ENCODE peak calls at places on chromosomes 13 and 19, in ten cellular contexts. One of them, this sample, is unnamed.

GRCh38 chr13:44237276-44237767 is 136.3 kb upstream of the SERP2 start:
- DNase-seq in transverse colon: peak
- DNase-seq in A549: no peak
- DNase-seq in endothelial cell of umbilical vein: peak
- DNase-seq in tibial nerve: peak
- DNase-seq in suprapubic skin: peak
- DNase-seq in IMR-90: peak
- DNase-seq in Peyer's patch: no peak
- DNase-seq in adrenal gland: peak
- DNase-seq in testis: peak
- DNase-seq in this sample: no peak

GRCh38 chr19:31491246-31491645 is 142.0 kb upstream of the TSHZ3 start:
- DNase-seq in transverse colon: no peak
- DNase-seq in A549: no peak
- DNase-seq in endothelial cell of umbilical vein: no peak
- DNase-seq in tibial nerve: no peak
- DNase-seq in suprapubic skin: no peak
- DNase-seq in IMR-90: no peak
- DNase-seq in Peyer's patch: no peak
- DNase-seq in adrenal gland: no peak
- DNase-seq in testis: no peak
- DNase-seq in this sample: peak

GRCh38 chr13:49503951-49504350 is 8.2 kb downstream of the PHF11 start:
- DNase-seq in transverse colon: no peak
- DNase-seq in A549: no peak
- DNase-seq in endothelial cell of umbilical vein: no peak
- DNase-seq in tibial nerve: no peak
- DNase-seq in suprapubic skin: no peak
- DNase-seq in IMR-90: peak
- DNase-seq in Peyer's patch: no peak
- DNase-seq in adrenal gland: no peak
- DNase-seq in testis: no peak
- DNase-seq in this sample: no peak

GRCh38 chr13:41842029-41842428 is 118.9 kb downstream of the VWA8 start:
- DNase-seq in transverse colon: no peak
- DNase-seq in A549: no peak
- DNase-seq in endothelial cell of umbilical vein: peak
- DNase-seq in tibial nerve: no peak
- DNase-seq in suprapubic skin: no peak
- DNase-seq in IMR-90: peak
- DNase-seq in Peyer's patch: no peak
- DNase-seq in adrenal gland: no peak
- DNase-seq in testis: no peak
- DNase-seq in this sample: no peak

GRCh38 chr13:112744306-112745021 is 54.6 kb downstream of the ATP11A start:
- DNase-seq in transverse colon: no peak
- DNase-seq in A549: no peak
- DNase-seq in endothelial cell of umbilical vein: no peak
- DNase-seq in tibial nerve: no peak
- DNase-seq in suprapubic skin: no peak
- DNase-seq in IMR-90: peak
- DNase-seq in Peyer's patch: no peak
- DNase-seq in adrenal gland: no peak
- DNase-seq in testis: no peak
- DNase-seq in this sample: no peak

GRCh38 chr13:48727252-48728011 is 73.7 kb downstream of the CYSLTR2 start:
- DNase-seq in transverse colon: no peak
- DNase-seq in A549: no peak
- DNase-seq in endothelial cell of umbilical vein: no peak
- DNase-seq in tibial nerve: no peak
- DNase-seq in suprapubic skin: no peak
- DNase-seq in IMR-90: peak
- DNase-seq in Peyer's patch: no peak
- DNase-seq in adrenal gland: peak
- DNase-seq in testis: no peak
- DNase-seq in this sample: no peak

GRCh38 chr19:15393963-15394362 is 14.4 kb upstream of the AKAP8 start:
- DNase-seq in transverse colon: no peak
- DNase-seq in A549: no peak
- DNase-seq in endothelial cell of umbilical vein: no peak
- DNase-seq in tibial nerve: no peak
- DNase-seq in suprapubic skin: no peak
- DNase-seq in IMR-90: peak
- DNase-seq in Peyer's patch: no peak
- DNase-seq in adrenal gland: no peak
- DNase-seq in testis: no peak
- DNase-seq in this sample: no peak

GRCh38 chr13:30111810-30112209 is 195.5 kb downstream of the KATNAL1 start:
- DNase-seq in transverse colon: no peak
- DNase-seq in A549: peak
- DNase-seq in endothelial cell of umbilical vein: no peak
- DNase-seq in tibial nerve: no peak
- DNase-seq in suprapubic skin: no peak
- DNase-seq in IMR-90: no peak
- DNase-seq in Peyer's patch: no peak
- DNase-seq in adrenal gland: no peak
- DNase-seq in testis: no peak
- DNase-seq in this sample: no peak

GRCh38 chr19:37342753-37343152 is 28.1 kb upstream of the ZNF527 start:
- DNase-seq in transverse colon: no peak
- DNase-seq in A549: no peak
- DNase-seq in endothelial cell of umbilical vein: no peak
- DNase-seq in tibial nerve: no peak
- DNase-seq in suprapubic skin: no peak
- DNase-seq in IMR-90: no peak
- DNase-seq in Peyer's patch: no peak
- DNase-seq in adrenal gland: no peak
- DNase-seq in testis: no peak
- DNase-seq in this sample: no peak

GRCh38 chr13:101700598-101700997 is 248.1 kb downstream of the ITGBL1 start:
- DNase-seq in transverse colon: no peak
- DNase-seq in A549: no peak
- DNase-seq in endothelial cell of umbilical vein: peak
- DNase-seq in tibial nerve: no peak
- DNase-seq in suprapubic skin: no peak
- DNase-seq in IMR-90: no peak
- DNase-seq in Peyer's patch: no peak
- DNase-seq in adrenal gland: no peak
- DNase-seq in testis: no peak
- DNase-seq in this sample: no peak

GRCh38 chr13:47672245-47672975 is 328.7 kb downstream of the SUCLA2 start:
- DNase-seq in transverse colon: no peak
- DNase-seq in A549: no peak
- DNase-seq in endothelial cell of umbilical vein: no peak
- DNase-seq in tibial nerve: no peak
- DNase-seq in suprapubic skin: no peak
- DNase-seq in IMR-90: no peak
- DNase-seq in Peyer's patch: no peak
- DNase-seq in adrenal gland: no peak
- DNase-seq in testis: no peak
- DNase-seq in this sample: no peak

GRCh38 chr13:43516401-43516826 is 270.4 kb downstream of the ENOX1 start:
- DNase-seq in transverse colon: no peak
- DNase-seq in A549: no peak
- DNase-seq in endothelial cell of umbilical vein: no peak
- DNase-seq in tibial nerve: no peak
- DNase-seq in suprapubic skin: no peak
- DNase-seq in IMR-90: peak
- DNase-seq in Peyer's patch: no peak
- DNase-seq in adrenal gland: no peak
- DNase-seq in testis: peak
- DNase-seq in this sample: no peak

GRCh38 chr13:79673310-79673992 is 192.5 kb downstream of the NDFIP2 start:
- DNase-seq in transverse colon: no peak
- DNase-seq in A549: no peak
- DNase-seq in endothelial cell of umbilical vein: no peak
- DNase-seq in tibial nerve: no peak
- DNase-seq in suprapubic skin: no peak
- DNase-seq in IMR-90: no peak
- DNase-seq in Peyer's patch: no peak
- DNase-seq in adrenal gland: no peak
- DNase-seq in testis: no peak
- DNase-seq in this sample: no peak

DNA sequence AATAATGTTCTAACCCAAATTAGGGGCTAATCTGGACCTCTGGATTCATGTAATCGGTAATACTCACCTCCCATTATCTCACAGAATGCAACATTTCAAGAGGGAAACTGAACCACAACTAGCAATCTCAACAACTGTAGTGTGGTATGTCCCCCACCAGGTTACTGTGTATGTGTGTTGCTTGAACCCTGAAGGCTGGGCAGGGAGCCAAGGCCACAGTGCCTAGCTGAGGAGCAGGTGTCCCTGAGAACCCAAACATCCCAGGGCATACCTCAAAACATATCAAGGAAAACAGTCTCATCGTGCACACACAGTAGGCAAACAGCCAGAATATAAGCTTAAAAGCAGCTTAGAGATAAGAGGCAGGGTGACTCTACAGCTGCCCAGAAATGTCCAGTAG is 20.5 kb upstream of the NEK3 start:
- DNase-seq in transverse colon: no peak
- DNase-seq in A549: no peak
- DNase-seq in endothelial cell of umbilical vein: no peak
- DNase-seq in tibial nerve: no peak
- DNase-seq in suprapubic skin: no peak
- DNase-seq in IMR-90: no peak
- DNase-seq in Peyer's patch: no peak
- DNase-seq in adrenal gland: no peak
- DNase-seq in testis: no peak
- DNase-seq in this sample: peak
- TF ChIP-seq POLR2A in transverse colon: no peak
- TF ChIP-seq POLR2A in A549: no peak
- TF ChIP-seq POLR2A in endothelial cell of umbilical vein: no peak
- TF ChIP-seq POLR2A in tibial nerve: no peak
- TF ChIP-seq POLR2A in suprapubic skin: no peak
- TF ChIP-seq POLR2A in IMR-90: no peak
- TF ChIP-seq POLR2A in Peyer's patch: no peak
- TF ChIP-seq POLR2A in adrenal gland: no peak
- TF ChIP-seq POLR2A in testis: no peak
- TF ChIP-seq POLR2A in this sample: no peak

DNA sequence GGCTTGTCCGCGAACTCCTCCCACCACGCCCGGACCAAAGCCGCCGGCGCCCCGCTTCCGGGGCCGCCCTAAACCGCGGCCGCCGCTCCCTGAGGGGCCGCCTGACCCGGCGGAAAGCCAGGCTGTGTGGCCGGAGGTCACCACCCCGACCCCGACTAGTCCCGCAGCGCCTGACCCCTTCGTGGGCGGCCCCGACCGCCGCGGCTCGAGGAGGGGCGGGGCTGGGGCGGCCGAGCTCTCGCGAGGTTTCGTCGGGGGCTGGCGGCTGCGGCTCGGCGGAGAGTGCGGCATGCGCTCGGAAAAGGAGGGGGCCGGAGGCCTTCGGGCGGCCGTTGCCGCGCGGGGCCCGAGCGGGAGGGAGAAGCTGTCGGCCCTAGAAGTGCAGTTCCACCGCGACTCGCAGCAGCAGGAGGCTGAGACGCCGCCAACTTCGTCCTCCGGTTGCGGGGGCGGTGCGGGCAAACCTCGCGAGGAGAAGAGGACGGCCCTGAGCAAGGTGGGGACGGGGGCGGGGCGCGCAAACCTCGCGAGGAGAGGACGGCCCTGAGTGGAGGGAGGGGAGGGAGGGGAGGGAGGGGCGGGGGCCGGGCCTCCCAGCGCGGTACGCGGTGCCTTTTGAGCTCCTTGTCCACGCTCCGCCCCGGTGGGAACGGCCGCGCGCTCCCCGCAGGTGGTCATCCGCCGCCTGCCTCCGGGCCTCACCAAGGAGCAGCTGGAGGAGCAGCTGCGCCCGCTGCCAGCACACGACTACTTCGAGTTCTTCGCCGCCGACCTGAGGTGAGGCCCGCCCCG is at the start of gene UPF3A:
- DNase-seq in transverse colon: peak
- DNase-seq in A549: peak
- DNase-seq in endothelial cell of umbilical vein: peak
- DNase-seq in tibial nerve: peak
- DNase-seq in suprapubic skin: peak
- DNase-seq in IMR-90: peak
- DNase-seq in Peyer's patch: peak
- DNase-seq in adrenal gland: peak
- DNase-seq in testis: peak
- DNase-seq in this sample: peak
- TF ChIP-seq POLR2A in transverse colon: peak
- TF ChIP-seq POLR2A in A549: peak
- TF ChIP-seq POLR2A in endothelial cell of umbilical vein: peak
- TF ChIP-seq POLR2A in tibial nerve: peak
- TF ChIP-seq POLR2A in suprapubic skin: peak
- TF ChIP-seq POLR2A in IMR-90: peak
- TF ChIP-seq POLR2A in Peyer's patch: peak
- TF ChIP-seq POLR2A in adrenal gland: peak
- TF ChIP-seq POLR2A in testis: peak
- TF ChIP-seq POLR2A in this sample: peak

DNA sequence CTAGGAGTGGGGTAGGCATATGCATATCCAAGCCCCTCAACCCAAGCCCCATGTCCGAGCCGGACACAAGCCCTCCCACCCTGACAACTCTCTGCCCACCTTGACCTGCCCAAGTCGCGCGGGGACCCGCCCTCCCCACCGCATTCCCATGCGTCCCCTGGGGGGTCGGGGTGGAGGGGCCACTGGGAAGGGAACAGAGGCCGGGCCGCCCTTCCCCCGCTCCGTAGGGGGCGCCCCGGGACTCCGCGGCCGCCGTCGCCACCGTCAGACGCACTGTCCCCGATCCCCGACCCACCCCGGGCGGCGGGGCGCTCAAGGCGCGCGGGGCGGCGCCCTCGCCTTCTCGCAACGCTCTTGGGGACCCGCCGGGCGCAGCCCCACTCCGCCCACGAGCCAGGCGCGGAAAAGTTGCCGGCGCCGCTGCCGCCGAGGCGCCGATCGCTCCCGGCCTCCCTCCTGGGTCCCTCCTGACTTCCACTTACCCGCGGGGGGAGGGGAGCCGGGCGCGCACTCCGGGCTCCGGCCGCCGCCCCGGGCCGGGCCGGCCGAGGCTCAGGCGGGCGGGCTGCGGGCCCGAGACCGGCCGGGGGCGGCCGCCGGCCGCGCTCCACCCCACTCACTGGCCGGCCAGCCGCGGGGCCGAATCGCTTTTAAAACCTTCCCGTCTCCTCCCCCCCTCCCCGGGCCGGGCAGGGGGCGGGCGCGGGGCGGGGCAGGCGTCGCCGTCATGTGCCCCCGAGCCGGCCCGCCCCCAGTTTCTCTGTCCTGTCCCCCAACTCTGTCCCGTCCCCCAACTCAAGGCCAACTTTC is 34.4 kb upstream of the NANOS3 start:
- DNase-seq in transverse colon: peak
- DNase-seq in A549: no peak
- DNase-seq in endothelial cell of umbilical vein: peak
- DNase-seq in tibial nerve: peak
- DNase-seq in suprapubic skin: peak
- DNase-seq in IMR-90: peak
- DNase-seq in Peyer's patch: peak
- DNase-seq in adrenal gland: peak
- DNase-seq in testis: peak
- DNase-seq in this sample: peak
- TF ChIP-seq POLR2A in transverse colon: peak
- TF ChIP-seq POLR2A in A549: peak
- TF ChIP-seq POLR2A in endothelial cell of umbilical vein: peak
- TF ChIP-seq POLR2A in tibial nerve: peak
- TF ChIP-seq POLR2A in suprapubic skin: peak
- TF ChIP-seq POLR2A in IMR-90: peak
- TF ChIP-seq POLR2A in Peyer's patch: peak
- TF ChIP-seq POLR2A in adrenal gland: peak
- TF ChIP-seq POLR2A in testis: no peak
- TF ChIP-seq POLR2A in this sample: peak

GRCh38 chr19:56978023-56978565 is 137.6 kb upstream of the PEG3 start:
- DNase-seq in transverse colon: no peak
- DNase-seq in A549: no peak
- DNase-seq in endothelial cell of umbilical vein: no peak
- DNase-seq in tibial nerve: no peak
- DNase-seq in suprapubic skin: no peak
- DNase-seq in IMR-90: no peak
- DNase-seq in Peyer's patch: no peak
- DNase-seq in adrenal gland: no peak
- DNase-seq in testis: peak
- DNase-seq in this sample: no peak
- TF ChIP-seq POLR2A in transverse colon: no peak
- TF ChIP-seq POLR2A in A549: no peak
- TF ChIP-seq POLR2A in endothelial cell of umbilical vein: no peak
- TF ChIP-seq POLR2A in tibial nerve: no peak
- TF ChIP-seq POLR2A in suprapubic skin: no peak
- TF ChIP-seq POLR2A in IMR-90: no peak
- TF ChIP-seq POLR2A in Peyer's patch: no peak
- TF ChIP-seq POLR2A in adrenal gland: no peak
- TF ChIP-seq POLR2A in testis: no peak
- TF ChIP-seq POLR2A in this sample: no peak

This sample was measured in erythroblast.